ENCODE peak calls at places on chromosomes 4 and X, in seven cellular contexts. One of them, this sample, is unnamed.

GRCh38 chrX:72620550-72621145 is 48.0 kb upstream of the HDAC8 start:
- DNase-seq in NCI-H510A treated with DMSO at 0.1 percent for 48 hours: no peak
- DNase-seq in Jurkat, Clone E6-1: no peak
- DNase-seq in activated CD4-positive, CD25-positive, alpha-beta regulatory T cell treated with anti-CD3 and anti-CD28 coated beads, Interleukin-2, amount 50 U/mL, for 72 hours: peak
- DNase-seq in suprapubic skin: no peak
- DNase-seq in A549: peak
- DNase-seq in NCI-H1436: no peak
- DNase-seq in this sample: no peak

GRCh38 chrX:36908801-36909403 is 99.3 kb upstream of the FAM47C start:
- DNase-seq in Jurkat, Clone E6-1: peak
- DNase-seq in suprapubic skin: no peak
- DNase-seq in NCI-H1436: no peak
- DNase-seq in NCI-H510A treated with DMSO at 0.1 percent for 48 hours: peak
- DNase-seq in activated CD4-positive, CD25-positive, alpha-beta regulatory T cell treated with anti-CD3 and anti-CD28 coated beads, Interleukin-2, amount 50 U/mL, for 72 hours: no peak
- DNase-seq in A549: peak
- DNase-seq in this sample: no peak

GRCh38 chrX:28586891-28587635 is at the start of gene IL1RAPL1:
- DNase-seq in A549: peak
- DNase-seq in NCI-H510A treated with DMSO at 0.1 percent for 48 hours: peak
- DNase-seq in Jurkat, Clone E6-1: no peak
- DNase-seq in suprapubic skin: no peak
- DNase-seq in activated CD4-positive, CD25-positive, alpha-beta regulatory T cell treated with anti-CD3 and anti-CD28 coated beads, Interleukin-2, amount 50 U/mL, for 72 hours: no peak
- DNase-seq in NCI-H1436: no peak
- DNase-seq in this sample: no peak

GRCh38 chrX:146396409-146396808 is 413.2 kb upstream of the CXorf51B start:
- DNase-seq in A549: no peak
- DNase-seq in activated CD4-positive, CD25-positive, alpha-beta regulatory T cell treated with anti-CD3 and anti-CD28 coated beads, Interleukin-2, amount 50 U/mL, for 72 hours: no peak
- DNase-seq in Jurkat, Clone E6-1: no peak
- DNase-seq in NCI-H510A treated with DMSO at 0.1 percent for 48 hours: no peak
- DNase-seq in suprapubic skin: no peak
- DNase-seq in NCI-H1436: no peak
- DNase-seq in this sample: no peak

GRCh38 chr4:152494020-152494419 is 41.9 kb downstream of the FBXW7 start:
- DNase-seq in A549: no peak
- DNase-seq in suprapubic skin: no peak
- DNase-seq in Jurkat, Clone E6-1: no peak
- DNase-seq in NCI-H510A treated with DMSO at 0.1 percent for 48 hours: no peak
- DNase-seq in NCI-H1436: no peak
- DNase-seq in activated CD4-positive, CD25-positive, alpha-beta regulatory T cell treated with anti-CD3 and anti-CD28 coated beads, Interleukin-2, amount 50 U/mL, for 72 hours: no peak
- DNase-seq in this sample: no peak

GRCh38 chr4:113979157-113979972 is at the start of gene ARSJ:
- DNase-seq in NCI-H1436: no peak
- DNase-seq in Jurkat, Clone E6-1: no peak
- DNase-seq in A549: peak
- DNase-seq in NCI-H510A treated with DMSO at 0.1 percent for 48 hours: peak
- DNase-seq in activated CD4-positive, CD25-positive, alpha-beta regulatory T cell treated with anti-CD3 and anti-CD28 coated beads, Interleukin-2, amount 50 U/mL, for 72 hours: no peak
- DNase-seq in suprapubic skin: no peak
- DNase-seq in this sample: no peak

GRCh38 chr4:56908206-56909082 is 744 bp downstream of the REST start:
- DNase-seq in NCI-H510A treated with DMSO at 0.1 percent for 48 hours: no peak
- DNase-seq in NCI-H1436: no peak
- DNase-seq in suprapubic skin: peak
- DNase-seq in Jurkat, Clone E6-1: no peak
- DNase-seq in activated CD4-positive, CD25-positive, alpha-beta regulatory T cell treated with anti-CD3 and anti-CD28 coated beads, Interleukin-2, amount 50 U/mL, for 72 hours: peak
- DNase-seq in A549: peak
- DNase-seq in this sample: peak

GRCh38 chrX:37380920-37381319 is 31.8 kb downstream of the PRRG1 start:
- DNase-seq in A549: peak
- DNase-seq in NCI-H510A treated with DMSO at 0.1 percent for 48 hours: no peak
- DNase-seq in activated CD4-positive, CD25-positive, alpha-beta regulatory T cell treated with anti-CD3 and anti-CD28 coated beads, Interleukin-2, amount 50 U/mL, for 72 hours: no peak
- DNase-seq in NCI-H1436: no peak
- DNase-seq in suprapubic skin: no peak
- DNase-seq in Jurkat, Clone E6-1: no peak
- DNase-seq in this sample: no peak

GRCh38 chrX:101383679-101384078 is 2.3 kb downstream of the BTK start:
- DNase-seq in NCI-H1436: no peak
- DNase-seq in suprapubic skin: no peak
- DNase-seq in Jurkat, Clone E6-1: no peak
- DNase-seq in A549: no peak
- DNase-seq in activated CD4-positive, CD25-positive, alpha-beta regulatory T cell treated with anti-CD3 and anti-CD28 coated beads, Interleukin-2, amount 50 U/mL, for 72 hours: no peak
- DNase-seq in NCI-H510A treated with DMSO at 0.1 percent for 48 hours: no peak
- DNase-seq in this sample: no peak